ENCODE peak calls at places on chromosomes 12 and 14, in six cellular contexts. T, Q, K, Y, Z and J are unnamed samples. For H3K4me1, the result is how much of the 10 kb centered on the place peaks cover.

GRCh38 chr12:70043490-70044138 is 199.6 kb upstream of the CNOT2 start:
- DNase-seq in Z (no peak), K (no peak), T (no peak), Q (no peak), Y (peak), J (no peak)

GRCh38 chr12:48978741-48979601 is 849 bp downstream of the WNT1 start:
- DNase-seq in T (no peak), Y (no peak), K (peak), Q (no peak), Z (no peak), J (peak)

GRCh38 chr12:3117628-3118027 is 40.4 kb downstream of the TSPAN9 start:
- DNase-seq in Q (no peak), K (no peak), Z (no peak), Y (peak), T (no peak), J (no peak)

GRCh38 chr12:126369487-126370463 is 1304.5 kb downstream of the AACS start:
- DNase-seq in Q (no peak), Y (no peak), T (no peak), K (no peak), Z (no peak), J (no peak)

GRCh38 chr12:68137278-68137930 is 22.1 kb downstream of the IFNG start:
- DNase-seq in Z (no peak), K (no peak), Y (no peak), T (no peak), Q (no peak), J (no peak)

GRCh38 chr12:42716521-42716920 is 127.0 kb upstream of the PRICKLE1 start:
- DNase-seq in Y (no peak), Z (no peak), K (no peak), T (no peak), Q (no peak), J (no peak)

GRCh38 chr14:58659846-58660245 is 22.1 kb downstream of the DACT1 start:
- DNase-seq in Q (no peak), Z (no peak), K (no peak), Y (no peak), T (no peak), J (no peak)

GRCh38 chr14:95189400-95190162 is 32.3 kb upstream of the DICER1 start:
- DNase-seq in Z (no peak), Y (no peak), K (no peak), Q (no peak), T (no peak), J (no peak)

GRCh38 chr14:29584992-29585391 is 342.7 kb downstream of the PRKD1 start:
- DNase-seq in Y (no peak), T (no peak), K (no peak), Q (no peak), Z (no peak), J (no peak)

GRCh38 chr12:84757978-84758377 is 154.6 kb downstream of the SLC6A15 start:
- DNase-seq in K (no peak), T (no peak), Q (no peak), Y (peak), Z (no peak), J (no peak)

GRCh38 chr12:28780096-28780495 is 369.0 kb upstream of the FAR2 start:
- DNase-seq in Y (peak), T (no peak), Z (no peak), Q (no peak), K (no peak), J (no peak)

GRCh38 chr12:51773145-51773869 is 75.2 kb downstream of the FIGNL2 start:
- DNase-seq in Q (no peak), T (no peak), K (no peak), Y (peak), Z (no peak), J (no peak)

GRCh38 chr14:50620341-50620740 is 47.8 kb downstream of the SAV1 start:
- DNase-seq in K (no peak), Z (no peak), T (no peak), Q (no peak), Y (peak), J (no peak)

GRCh38 chr12:82688619-82689018 is 1.9 kb downstream of the TMTC2 start:
- DNase-seq in T (no peak), K (no peak), Q (no peak), Z (no peak), Y (no peak), J (no peak)

GRCh38 chr12:67111182-67111581 is 158.0 kb upstream of the CAND1 start:
- DNase-seq in Z (no peak), T (no peak), Y (no peak), K (no peak), Q (no peak), J (no peak)

GRCh38 chr12:113476093-113476986 is 4.7 kb upstream of the LHX5 start:
- DNase-seq in Z (no peak), Y (no peak), T (no peak), Q (no peak), K (no peak), J (no peak)

GRCh38 chr14:76699901-76700590 is 61.2 kb upstream of the VASH1 start:
- DNase-seq in T (no peak), Z (no peak), Y (no peak), K (no peak), Q (no peak), J (no peak)

GRCh38 chr14:77315115-77315944 is 5.4 kb downstream of the POMT2 start:
- DNase-seq in Y (no peak), K (no peak), T (no peak), Z (no peak), Q (no peak), J (no peak)

GRCh38 chr14:104421401-104421821 is 158.2 kb upstream of the C14orf180 start:
- DNase-seq in Q (no peak), Y (no peak), Z (no peak), K (peak), T (no peak), J (no peak)

GRCh38 chr12:91009319-91009950 is 4.7 kb upstream of the EPYC start:
- DNase-seq in K (no peak), T (no peak), Y (peak), Q (no peak), Z (no peak), J (no peak)

GRCh38 chr14:52355016-52355430 is 40.9 kb downstream of the PTGER2 start:
- DNase-seq in Q (no peak), T (no peak), Y (peak), Z (no peak), K (no peak), J (no peak)

GRCh38 chr12:113424915-113425823 is 3.0 kb downstream of the SDSL start:
- DNase-seq in T (no peak), K (peak), Z (peak), Q (peak), Y (peak), J (peak)

GRCh38 chr12:9049520-9050133 is 60.3 kb downstream of the KLRG1 start:
- DNase-seq in K (no peak), Q (peak), Y (peak), Z (no peak), T (no peak), J (peak)

GRCh38 chr14:99249389-99249788 is 22.6 kb downstream of the BCL11B start:
- DNase-seq in K (no peak), Y (peak), Q (no peak), T (no peak), Z (no peak), J (no peak)

GRCh38 chr12:68483592-68484373 is 126.9 kb upstream of the RAP1B start:
- DNase-seq in T (no peak), K (no peak), Z (no peak), Q (no peak), Y (peak), J (no peak)

GRCh38 chr14:22985894-22986507 is 3.6 kb upstream of the AJUBA start:
- DNase-seq in Z (no peak), Q (no peak), Y (no peak), T (no peak), K (no peak), J (no peak)

GRCh38 chr14:90381011-90381790 is 15.6 kb upstream of the CALM1 start:
- DNase-seq in K (no peak), T (no peak), Z (no peak), Q (peak), Y (no peak), J (no peak)

GRCh38 chr14:28767851-28768548 is 1.4 kb downstream of the FOXG1 start:
- DNase-seq in K (peak), T (no peak), Z (no peak), Q (no peak), Y (no peak), J (no peak)

GRCh38 chr12:83865431-83865830 is 1047.2 kb downstream of the SLC6A15 start:
- DNase-seq in K (no peak), Q (no peak), Y (peak), Z (no peak), T (no peak), J (no peak)

GRCh38 chr12:42483534-42483857 is 106.0 kb downstream of the PRICKLE1 start:
- DNase-seq in K (peak), Z (peak), Y (peak), Q (no peak), T (no peak), J (no peak)

GRCh38 chr14:59919582-59920377 is at the start of gene LRRC9:
- DNase-seq in Q (peak), T (no peak), Y (no peak), Z (no peak), K (peak), J (peak)

GRCh38 chr14:65038966-65039365 is 52.3 kb downstream of the FNTB start:
- DNase-seq in K (no peak), Y (no peak), T (no peak), Z (no peak), Q (no peak), J (no peak)

GRCh38 chr12:6097384-6097783 is 27.1 kb downstream of the VWF start:
- DNase-seq in Y (peak), Q (no peak), T (peak), K (no peak), Z (no peak), J (no peak)

DNA sequence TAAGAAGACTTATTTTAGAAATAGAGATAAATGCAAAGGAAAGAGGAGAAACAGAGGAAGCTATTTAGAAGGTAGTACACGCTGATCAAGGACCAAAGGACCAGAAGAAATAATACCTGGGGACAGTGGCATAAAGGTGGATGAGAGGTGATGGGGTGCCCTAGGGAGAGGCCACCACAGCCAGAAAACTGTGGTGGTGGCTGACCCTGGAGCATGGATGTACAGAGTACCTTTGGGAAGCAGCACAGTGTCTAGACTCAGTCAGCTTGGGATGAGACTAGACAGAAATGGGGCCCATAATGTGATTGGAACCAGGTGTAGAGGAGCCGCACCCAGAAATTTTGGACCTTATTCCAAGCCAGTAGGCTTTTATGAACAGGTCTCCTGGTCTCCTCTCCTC is 17.2 kb downstream of the RASSF8 start:
- DNase-seq in Y (no peak), Q (no peak), K (no peak), Z (no peak), T (no peak), J (no peak)
- H3K4me1 ChIP-seq in Y (under half), Q (under half), K (under half), Z (under half), T (under half), J (under half)

GRCh38 chr12:19444097-19444496 is 4.8 kb downstream of the AEBP2 start:
- DNase-seq in Z (no peak), K (no peak), Q (no peak), Y (no peak), T (no peak), J (no peak)
- H3K27ac ChIP-seq in Z (no peak), K (no peak), Q (no peak), Y (no peak), T (no peak), J (no peak)

DNA sequence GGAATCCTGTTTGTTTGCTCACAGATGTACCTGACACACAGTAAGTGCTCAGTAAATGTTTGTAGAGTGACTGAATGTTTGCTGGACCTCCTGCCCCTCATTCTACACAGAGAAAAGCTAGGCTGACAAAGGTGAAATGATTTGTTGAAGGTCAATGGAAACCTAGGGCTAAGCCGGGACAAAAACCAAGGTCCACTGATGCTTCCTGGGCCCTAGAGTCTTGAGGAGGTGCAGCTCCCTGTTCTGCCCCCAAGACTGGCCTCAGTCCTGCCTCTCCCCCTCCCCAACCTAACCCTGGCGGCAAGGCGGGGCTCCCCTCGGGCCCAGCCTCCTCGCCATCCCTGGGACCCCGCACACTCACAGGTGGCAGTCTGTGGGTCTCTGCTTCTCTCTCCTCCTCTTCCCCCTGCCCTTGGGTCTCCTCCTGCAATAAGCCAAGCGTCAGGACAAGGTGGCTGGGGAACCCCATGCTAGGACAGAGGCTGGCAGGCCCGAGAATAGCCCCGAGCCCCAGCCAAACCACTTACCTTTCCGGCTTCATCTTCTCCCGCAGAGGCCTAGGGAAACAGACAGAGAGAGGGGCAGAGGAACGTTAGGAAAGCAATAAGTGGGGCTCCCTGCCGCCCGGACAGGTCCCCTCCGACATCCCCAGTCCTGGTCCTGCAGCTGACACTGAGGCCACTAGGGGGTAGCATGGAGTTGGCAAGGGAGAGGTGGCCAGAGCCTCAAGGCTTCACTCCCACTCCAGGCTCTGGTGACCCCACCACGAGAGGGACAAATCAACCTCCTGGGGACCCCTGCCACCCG is 9.3 kb downstream of the PGF start:
- DNase-seq in Q (peak), T (no peak), K (peak), Z (peak), Y (peak), J (peak)
- H3K4me3 ChIP-seq in Q (no peak), T (peak), K (no peak), Z (no peak), Y (no peak), J (no peak)

GRCh38 chr12:55818886-55819285 is 1.0 kb downstream of the ORMDL2 start:
- DNase-seq in T (no peak), Y (no peak), Z (no peak), Q (no peak), K (peak), J (no peak)
- H3K4me1 ChIP-seq in T (under half), Y (under half), Z (under half), Q (under half), K (under half), J (under half)

DNA sequence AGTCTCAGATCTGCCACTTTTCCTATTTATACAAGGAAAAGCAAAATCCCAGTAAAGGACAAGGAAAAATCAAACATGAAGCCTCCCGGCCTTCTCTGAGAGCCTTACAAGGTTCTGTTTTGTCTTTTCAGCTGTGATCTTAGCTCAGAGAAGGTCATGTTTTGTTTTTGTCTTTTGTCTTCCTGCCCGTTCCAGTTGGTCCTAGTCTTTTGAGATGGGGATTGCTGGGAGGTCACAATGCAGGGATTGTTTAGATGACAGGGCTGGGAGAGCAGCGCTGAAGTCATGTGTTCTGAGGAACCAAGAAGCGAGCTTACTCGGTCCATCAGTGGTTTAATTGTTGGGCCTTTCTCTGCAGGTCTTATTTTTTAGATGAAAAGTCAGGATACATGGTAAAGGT is 6.0 kb downstream of the PLEKHH1 start:
- DNase-seq in Q (no peak), Z (no peak), Y (no peak), K (no peak), T (no peak), J (no peak)
- H3K27ac ChIP-seq in Q (no peak), Z (no peak), Y (no peak), K (no peak), T (peak), J (no peak)

DNA sequence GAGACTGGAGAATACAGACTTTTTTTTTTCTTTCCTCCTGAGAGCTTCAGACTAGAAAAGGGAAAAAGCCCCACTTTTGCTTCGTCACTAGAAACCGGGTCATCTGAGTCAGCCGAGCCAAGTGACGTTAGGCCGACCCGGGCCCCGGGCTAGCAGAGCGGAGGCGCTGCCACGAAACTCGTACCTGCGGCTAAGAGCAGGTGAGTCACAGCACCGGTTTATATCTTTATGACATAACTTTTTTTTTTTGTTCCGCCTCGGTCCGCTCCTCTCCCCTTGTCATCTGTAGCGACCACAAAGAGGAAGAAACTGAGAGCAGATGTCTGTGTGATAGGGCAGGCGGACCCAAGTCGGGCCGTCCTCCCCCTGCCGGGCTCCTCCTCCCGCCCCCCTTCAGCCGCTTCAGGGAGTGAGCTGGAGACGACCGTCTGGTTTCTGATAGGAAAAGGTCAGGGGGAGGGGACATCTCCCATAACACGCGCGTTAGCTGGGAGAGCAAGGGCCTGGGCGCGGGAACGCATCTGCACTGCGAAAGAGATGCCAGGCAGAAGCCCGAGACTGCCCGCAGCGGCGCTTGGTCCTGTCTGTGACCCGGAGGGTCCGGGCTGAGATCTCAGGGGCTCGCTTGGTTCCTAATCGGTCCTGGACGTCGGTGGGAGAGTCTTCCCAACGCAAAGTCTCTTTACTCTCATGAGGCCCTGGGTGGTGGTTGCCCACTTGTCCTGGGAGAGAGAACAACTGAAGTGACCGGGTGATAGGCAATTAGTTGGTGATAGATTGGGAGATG is 573 bp downstream of the TTC6 start:
- DNase-seq in Q (no peak), Y (peak), Z (no peak), K (peak), T (peak), J (no peak)
- H3K4me3 ChIP-seq in Q (no peak), Y (peak), Z (no peak), K (no peak), T (peak), J (no peak)